ENCODE peak calls at places on chromosomes 16 and 17, in four cellular contexts. One of them, this sample, is unnamed.

GRCh38 chr17:40427002-40427491 is 9.4 kb upstream of the TOP2A start:
- DNase-seq in IMR-90: no peak
- DNase-seq in neuronal stem cell: no peak
- DNase-seq in mesenchymal stem cell: no peak
- DNase-seq in this sample: peak; percentile 28

GRCh38 chr16:87416826-87417471 is 24.8 kb downstream of the MAP1LC3B start:
- DNase-seq in IMR-90: peak; percentile 72
- DNase-seq in neuronal stem cell: no peak
- DNase-seq in mesenchymal stem cell: peak; percentile 60
- DNase-seq in this sample: no peak

GRCh38 chr17:17022011-17022800 is 20.1 kb upstream of the MPRIP start:
- DNase-seq in IMR-90: no peak
- DNase-seq in neuronal stem cell: no peak
- DNase-seq in mesenchymal stem cell: no peak
- DNase-seq in this sample: peak; percentile 33

GRCh38 chr17:62696256-62696655 is 68.8 kb downstream of the MRC2 start:
- DNase-seq in IMR-90: no peak
- DNase-seq in neuronal stem cell: no peak
- DNase-seq in mesenchymal stem cell: no peak
- DNase-seq in this sample: no peak

GRCh38 chr16:67194257-67194656 is 2.3 kb downstream of the E2F4 start:
- DNase-seq in IMR-90: no peak
- DNase-seq in neuronal stem cell: no peak
- DNase-seq in mesenchymal stem cell: no peak
- DNase-seq in this sample: no peak

GRCh38 chr17:6755281-6755680 is 565 bp upstream of the XAF1 start:
- DNase-seq in IMR-90: no peak
- DNase-seq in neuronal stem cell: no peak
- DNase-seq in mesenchymal stem cell: peak; percentile 19
- DNase-seq in this sample: no peak

GRCh38 chr17:47237841-47238240 is 15.8 kb upstream of the ITGB3 start:
- DNase-seq in IMR-90: no peak
- DNase-seq in neuronal stem cell: no peak
- DNase-seq in mesenchymal stem cell: no peak
- DNase-seq in this sample: no peak

GRCh38 chr16:188674-189073 is 8.4 kb downstream of the HBQ1 start:
- DNase-seq in IMR-90: no peak
- DNase-seq in neuronal stem cell: no peak
- DNase-seq in mesenchymal stem cell: no peak
- DNase-seq in this sample: no peak

GRCh38 chr16:81443688-81444447 is 740 bp upstream of the CMIP start:
- DNase-seq in IMR-90: no peak
- DNase-seq in neuronal stem cell: no peak
- DNase-seq in mesenchymal stem cell: no peak
- DNase-seq in this sample: peak; percentile 52

GRCh38 chr17:28326114-28326513 is 7.1 kb downstream of the TMEM97 start:
- DNase-seq in IMR-90: no peak
- DNase-seq in neuronal stem cell: no peak
- DNase-seq in mesenchymal stem cell: no peak
- DNase-seq in this sample: peak; percentile 17

GRCh38 chr16:8872071-8872470 is 3.3 kb upstream of the CARHSP1 start:
- DNase-seq in IMR-90: no peak
- DNase-seq in neuronal stem cell: no peak
- DNase-seq in mesenchymal stem cell: no peak
- DNase-seq in this sample: no peak
- H2BK5ac ChIP-seq in IMR-90: no peak overlapping the region
- H2BK5ac ChIP-seq in neuronal stem cell: no peak overlapping the region
- H2BK5ac ChIP-seq in mesenchymal stem cell: no peak overlapping the region
- H2BK5ac ChIP-seq in this sample: no peak overlapping the region

GRCh38 chr17:75082683-75083082 is 5.1 kb upstream of the SLC16A5 start:
- DNase-seq in IMR-90: no peak
- DNase-seq in neuronal stem cell: no peak
- DNase-seq in mesenchymal stem cell: no peak
- DNase-seq in this sample: no peak
- H2BK5ac ChIP-seq in IMR-90: no peak overlapping the region
- H2BK5ac ChIP-seq in neuronal stem cell: peak overlapping the region; percentile 26
- H2BK5ac ChIP-seq in mesenchymal stem cell: no peak overlapping the region
- H2BK5ac ChIP-seq in this sample: no peak overlapping the region

GRCh38 chr17:81409190-81409935 is 14.1 kb downstream of the BAHCC1 start:
- DNase-seq in IMR-90: no peak
- DNase-seq in neuronal stem cell: no peak
- DNase-seq in mesenchymal stem cell: no peak
- DNase-seq in this sample: peak; percentile 78
- H2BK5ac ChIP-seq in IMR-90: no peak overlapping the region
- H2BK5ac ChIP-seq in neuronal stem cell: peak overlapping the region; percentile 39
- H2BK5ac ChIP-seq in mesenchymal stem cell: no peak overlapping the region
- H2BK5ac ChIP-seq in this sample: no peak overlapping the region

GRCh38 chr17:13750783-13751484 is 149.2 kb upstream of the HS3ST3A1 start:
- DNase-seq in IMR-90: peak; percentile 21
- DNase-seq in neuronal stem cell: no peak
- DNase-seq in mesenchymal stem cell: peak; percentile 71
- DNase-seq in this sample: peak; percentile 77
- H2BK5ac ChIP-seq in IMR-90: no peak overlapping the region
- H2BK5ac ChIP-seq in neuronal stem cell: no peak overlapping the region
- H2BK5ac ChIP-seq in mesenchymal stem cell: no peak overlapping the region
- H2BK5ac ChIP-seq in this sample: no peak overlapping the region

GRCh38 chr17:81434681-81435417 is 39.6 kb downstream of the BAHCC1 start:
- DNase-seq in IMR-90: no peak
- DNase-seq in neuronal stem cell: no peak
- DNase-seq in mesenchymal stem cell: no peak
- DNase-seq in this sample: no peak
- H2BK5ac ChIP-seq in IMR-90: no peak overlapping the region
- H2BK5ac ChIP-seq in neuronal stem cell: peak overlapping the region; percentile 3
- H2BK5ac ChIP-seq in mesenchymal stem cell: no peak overlapping the region
- H2BK5ac ChIP-seq in this sample: no peak overlapping the region

DNA sequence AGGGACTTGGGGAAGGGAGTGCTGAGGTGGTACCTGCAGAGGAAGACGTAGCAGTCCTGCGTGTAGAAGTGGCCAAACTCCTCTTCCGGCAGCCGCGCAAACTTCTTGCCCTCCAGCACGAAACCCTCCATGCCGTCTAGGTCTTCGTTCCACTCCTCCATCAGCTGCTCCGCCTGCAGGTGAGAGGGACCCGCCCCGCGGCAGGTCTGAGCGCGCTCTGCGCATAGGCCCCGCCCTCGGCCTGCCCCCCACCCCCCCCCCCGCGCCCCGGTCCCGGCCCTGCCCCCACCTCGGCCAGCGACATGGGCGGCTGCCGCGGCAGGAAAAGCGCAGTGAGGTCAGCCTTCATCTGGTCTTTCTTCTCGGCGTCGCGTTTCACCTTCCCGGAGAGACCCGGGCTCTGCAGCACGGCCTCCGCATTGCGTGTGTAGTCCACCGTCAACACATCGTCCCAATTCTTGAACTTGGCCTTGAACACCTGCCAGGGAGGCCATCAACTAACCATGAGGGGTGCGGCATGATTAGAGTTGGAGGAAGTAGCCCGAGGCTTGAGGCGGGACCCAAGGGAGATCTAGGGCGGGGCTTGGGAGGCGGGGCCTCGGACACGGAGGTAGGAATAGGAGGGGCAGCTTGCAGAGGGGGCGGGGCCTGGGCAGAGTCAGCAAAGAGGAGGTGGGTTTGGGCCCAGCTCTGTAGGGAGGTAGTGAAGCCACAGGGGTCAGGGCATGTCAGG is 11.5 kb downstream of the FLII start:
- DNase-seq in IMR-90: peak; percentile 8
- DNase-seq in neuronal stem cell: no peak
- DNase-seq in mesenchymal stem cell: peak; percentile 33
- DNase-seq in this sample: peak; percentile 99
- H2BK5ac ChIP-seq in IMR-90: no peak overlapping the region
- H2BK5ac ChIP-seq in neuronal stem cell: no peak overlapping the region
- H2BK5ac ChIP-seq in mesenchymal stem cell: no peak overlapping the region
- H2BK5ac ChIP-seq in this sample: no peak overlapping the region